ENCODE peak calls at places on chromosomes 13 and 19, in eight cellular contexts. One of them, this sample, is unnamed.

GRCh38 chr13:56706485-56706884 is 434.2 kb upstream of the PRR20A start:
- DNase-seq in CD8-positive, alpha-beta T cell: no peak
- DNase-seq in heart left ventricle: no peak
- DNase-seq in astrocyte of the spinal cord: no peak
- DNase-seq in dorsolateral prefrontal cortex: no peak
- DNase-seq in PC-3: peak
- DNase-seq in BJ: no peak
- DNase-seq in cardiac fibroblast: no peak
- DNase-seq in this sample: no peak

GRCh38 chr13:100530645-100531044 is 57.9 kb downstream of the GGACT start:
- DNase-seq in CD8-positive, alpha-beta T cell: peak
- DNase-seq in heart left ventricle: no peak
- DNase-seq in astrocyte of the spinal cord: no peak
- DNase-seq in dorsolateral prefrontal cortex: no peak
- DNase-seq in PC-3: no peak
- DNase-seq in BJ: no peak
- DNase-seq in cardiac fibroblast: peak
- DNase-seq in this sample: no peak

GRCh38 chr13:100608906-100609305 is 20.3 kb upstream of the GGACT start:
- DNase-seq in CD8-positive, alpha-beta T cell: no peak
- DNase-seq in heart left ventricle: no peak
- DNase-seq in astrocyte of the spinal cord: no peak
- DNase-seq in dorsolateral prefrontal cortex: no peak
- DNase-seq in PC-3: no peak
- DNase-seq in BJ: no peak
- DNase-seq in cardiac fibroblast: peak
- DNase-seq in this sample: no peak

GRCh38 chr13:42071667-42072419 is 23.4 kb downstream of the DGKH start:
- DNase-seq in CD8-positive, alpha-beta T cell: no peak
- DNase-seq in heart left ventricle: no peak
- DNase-seq in astrocyte of the spinal cord: no peak
- DNase-seq in dorsolateral prefrontal cortex: no peak
- DNase-seq in PC-3: no peak
- DNase-seq in BJ: no peak
- DNase-seq in cardiac fibroblast: peak
- DNase-seq in this sample: no peak

GRCh38 chr13:111472559-111473460 is 152.4 kb downstream of the TEX29 start:
- DNase-seq in CD8-positive, alpha-beta T cell: peak
- DNase-seq in heart left ventricle: no peak
- DNase-seq in astrocyte of the spinal cord: no peak
- DNase-seq in dorsolateral prefrontal cortex: no peak
- DNase-seq in PC-3: no peak
- DNase-seq in BJ: no peak
- DNase-seq in cardiac fibroblast: no peak
- DNase-seq in this sample: no peak

GRCh38 chr13:106337096-106337495 is 198.4 kb downstream of the EFNB2 start:
- DNase-seq in CD8-positive, alpha-beta T cell: no peak
- DNase-seq in heart left ventricle: no peak
- DNase-seq in astrocyte of the spinal cord: no peak
- DNase-seq in dorsolateral prefrontal cortex: no peak
- DNase-seq in PC-3: peak
- DNase-seq in BJ: no peak
- DNase-seq in cardiac fibroblast: peak
- DNase-seq in this sample: no peak

GRCh38 chr19:36605101-36605838 is at the start of gene ZNF382:
- DNase-seq in CD8-positive, alpha-beta T cell: peak
- DNase-seq in heart left ventricle: peak
- DNase-seq in astrocyte of the spinal cord: peak
- DNase-seq in dorsolateral prefrontal cortex: peak
- DNase-seq in PC-3: peak
- DNase-seq in BJ: peak
- DNase-seq in cardiac fibroblast: peak
- DNase-seq in this sample: peak

GRCh38 chr19:33500991-33501390 is 20.6 kb downstream of the PEPD start:
- DNase-seq in CD8-positive, alpha-beta T cell: no peak
- DNase-seq in heart left ventricle: no peak
- DNase-seq in astrocyte of the spinal cord: no peak
- DNase-seq in dorsolateral prefrontal cortex: no peak
- DNase-seq in PC-3: no peak
- DNase-seq in BJ: no peak
- DNase-seq in cardiac fibroblast: no peak
- DNase-seq in this sample: no peak

GRCh38 chr13:110553417-110553816 is 8.1 kb downstream of the RAB20 start:
- DNase-seq in CD8-positive, alpha-beta T cell: no peak
- DNase-seq in heart left ventricle: no peak
- DNase-seq in astrocyte of the spinal cord: no peak
- DNase-seq in dorsolateral prefrontal cortex: no peak
- DNase-seq in PC-3: no peak
- DNase-seq in BJ: no peak
- DNase-seq in cardiac fibroblast: no peak
- DNase-seq in this sample: no peak

GRCh38 chr13:102877285-102877684 is 31.5 kb downstream of the ERCC5 start:
- DNase-seq in CD8-positive, alpha-beta T cell: no peak
- DNase-seq in heart left ventricle: peak
- DNase-seq in astrocyte of the spinal cord: peak
- DNase-seq in dorsolateral prefrontal cortex: no peak
- DNase-seq in PC-3: no peak
- DNase-seq in BJ: no peak
- DNase-seq in cardiac fibroblast: peak
- DNase-seq in this sample: no peak

GRCh38 chr19:44496711-44497110 is 3.6 kb downstream of the ZNF180 start:
- DNase-seq in CD8-positive, alpha-beta T cell: no peak
- DNase-seq in heart left ventricle: no peak
- DNase-seq in astrocyte of the spinal cord: no peak
- DNase-seq in dorsolateral prefrontal cortex: no peak
- DNase-seq in PC-3: no peak
- DNase-seq in BJ: no peak
- DNase-seq in cardiac fibroblast: no peak
- DNase-seq in this sample: no peak

DNA sequence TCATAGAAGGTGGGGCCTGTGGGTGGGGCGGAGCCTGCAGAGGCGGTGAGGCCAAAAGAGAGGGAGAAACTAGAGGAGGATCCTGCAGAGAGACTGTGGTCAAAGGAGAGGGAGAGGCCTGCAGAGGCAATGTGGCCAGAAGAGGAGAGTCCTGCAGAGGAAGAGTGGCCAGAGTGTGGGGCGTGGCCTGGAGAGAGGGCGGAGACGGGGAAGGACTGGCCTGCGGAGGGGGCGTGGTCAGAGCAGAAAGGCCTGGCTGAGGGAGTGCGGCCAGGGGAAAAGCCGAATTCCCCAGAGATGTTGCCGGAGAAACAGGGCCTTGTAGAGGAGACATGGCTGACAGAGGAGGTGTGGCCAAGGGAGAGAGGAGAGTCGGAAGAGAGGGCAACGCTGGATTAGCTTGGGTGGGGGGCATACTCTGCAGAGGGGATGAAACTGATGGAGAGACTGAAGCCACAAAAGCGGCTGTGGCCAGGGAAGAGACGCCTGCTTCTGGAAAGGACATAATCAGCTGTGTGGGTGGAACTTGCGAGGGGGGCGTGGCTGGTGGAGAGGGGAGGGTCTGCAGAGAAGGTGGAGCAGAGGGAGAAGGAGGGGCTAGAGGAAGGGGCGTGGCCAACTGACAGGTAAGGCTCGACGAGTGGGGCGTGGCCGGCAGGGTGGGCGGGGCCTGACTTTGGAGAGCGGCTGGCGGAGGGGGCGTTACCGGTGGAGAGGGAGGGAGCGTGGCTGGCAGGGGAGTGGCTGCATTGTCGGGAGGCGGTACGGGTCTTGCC is 2.5 kb downstream of the PRR36 start:
- DNase-seq in CD8-positive, alpha-beta T cell: peak
- DNase-seq in heart left ventricle: peak
- DNase-seq in astrocyte of the spinal cord: peak
- DNase-seq in dorsolateral prefrontal cortex: peak
- DNase-seq in PC-3: peak
- DNase-seq in BJ: peak
- DNase-seq in cardiac fibroblast: peak
- DNase-seq in this sample: peak
- H3K4me3 ChIP-seq in CD8-positive, alpha-beta T cell: peak
- H3K4me3 ChIP-seq in heart left ventricle: no peak
- H3K4me3 ChIP-seq in astrocyte of the spinal cord: peak
- H3K4me3 ChIP-seq in dorsolateral prefrontal cortex: peak
- H3K4me3 ChIP-seq in PC-3: peak
- H3K4me3 ChIP-seq in BJ: peak
- H3K4me3 ChIP-seq in cardiac fibroblast: peak
- H3K4me3 ChIP-seq in this sample: no peak

DNA sequence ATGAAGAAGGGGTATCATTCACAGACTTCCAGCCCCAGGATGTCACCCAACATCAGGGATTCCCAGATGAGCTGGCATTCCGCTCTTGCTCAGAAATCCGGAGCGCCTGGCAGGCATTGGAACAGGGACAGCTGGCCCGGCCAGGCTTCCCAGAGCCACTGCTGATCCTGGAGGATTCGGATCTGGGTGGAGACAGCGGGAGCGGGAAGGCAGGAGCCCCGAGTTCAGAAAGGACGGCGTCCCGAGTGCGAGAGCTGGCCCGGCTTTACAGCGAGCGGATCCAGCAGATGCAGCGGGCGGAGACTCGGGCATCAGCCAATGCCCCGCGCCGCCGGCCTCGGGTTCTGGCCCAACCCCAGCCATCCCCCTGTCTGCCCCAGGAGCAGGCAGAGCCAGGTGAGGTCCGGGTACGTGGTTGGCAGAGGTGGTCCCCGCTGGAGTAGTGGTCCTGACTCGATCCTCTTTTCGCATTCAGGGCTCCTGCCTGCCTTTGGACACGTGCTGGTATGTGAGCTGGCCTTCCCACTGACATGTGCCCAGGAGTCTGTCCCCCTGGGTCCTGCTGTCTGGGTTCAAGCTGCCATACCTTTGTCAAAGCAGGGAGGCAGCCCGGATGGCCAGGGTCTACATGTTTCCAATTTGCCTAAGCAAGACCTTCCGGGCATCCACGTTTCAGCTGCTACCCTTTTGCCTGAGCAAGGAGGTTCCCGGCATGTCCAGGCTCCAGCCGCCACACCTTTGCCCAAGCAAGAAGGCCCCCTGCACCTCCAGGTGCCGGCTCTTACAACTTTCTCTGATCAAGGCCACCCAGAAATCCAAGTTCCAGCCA is 11.0 kb downstream of the PLEKHG2 start:
- DNase-seq in CD8-positive, alpha-beta T cell: no peak
- DNase-seq in heart left ventricle: no peak
- DNase-seq in astrocyte of the spinal cord: no peak
- DNase-seq in dorsolateral prefrontal cortex: no peak
- DNase-seq in PC-3: no peak
- DNase-seq in BJ: no peak
- DNase-seq in cardiac fibroblast: no peak
- DNase-seq in this sample: no peak
- H3K4me3 ChIP-seq in CD8-positive, alpha-beta T cell: no peak
- H3K4me3 ChIP-seq in heart left ventricle: no peak
- H3K4me3 ChIP-seq in astrocyte of the spinal cord: no peak
- H3K4me3 ChIP-seq in dorsolateral prefrontal cortex: no peak
- H3K4me3 ChIP-seq in PC-3: no peak
- H3K4me3 ChIP-seq in BJ: no peak
- H3K4me3 ChIP-seq in cardiac fibroblast: no peak
- H3K4me3 ChIP-seq in this sample: no peak

DNA sequence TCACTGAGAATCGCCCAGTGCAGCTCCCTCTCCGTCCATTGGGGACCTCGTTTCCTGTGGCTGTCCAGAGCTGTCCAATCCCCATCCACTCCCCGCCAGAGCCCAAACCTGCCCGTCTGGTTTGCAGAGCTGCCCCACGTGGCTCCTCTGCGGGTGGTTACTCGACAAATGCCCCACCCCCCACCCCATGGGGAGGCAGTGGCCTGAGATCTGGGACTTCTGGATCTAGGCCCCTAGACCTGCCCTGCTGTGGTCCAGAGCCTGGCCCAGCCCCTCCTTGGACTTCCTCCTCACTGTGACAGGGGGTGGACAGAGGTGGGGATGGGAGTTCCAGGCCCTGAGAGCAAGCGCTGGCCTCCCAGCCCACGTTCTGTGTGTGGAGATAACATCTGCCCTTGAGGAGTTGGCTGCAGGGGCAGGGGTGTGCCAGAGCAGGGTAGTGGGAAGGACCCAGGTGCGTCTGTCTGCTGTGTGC is 29.1 kb downstream of the PAK4 start:
- DNase-seq in CD8-positive, alpha-beta T cell: no peak
- DNase-seq in heart left ventricle: no peak
- DNase-seq in astrocyte of the spinal cord: no peak
- DNase-seq in dorsolateral prefrontal cortex: no peak
- DNase-seq in PC-3: peak
- DNase-seq in BJ: no peak
- DNase-seq in cardiac fibroblast: no peak
- DNase-seq in this sample: peak
- H3K4me3 ChIP-seq in CD8-positive, alpha-beta T cell: no peak
- H3K4me3 ChIP-seq in heart left ventricle: no peak
- H3K4me3 ChIP-seq in astrocyte of the spinal cord: no peak
- H3K4me3 ChIP-seq in dorsolateral prefrontal cortex: no peak
- H3K4me3 ChIP-seq in PC-3: no peak
- H3K4me3 ChIP-seq in BJ: no peak
- H3K4me3 ChIP-seq in cardiac fibroblast: no peak
- H3K4me3 ChIP-seq in this sample: no peak

GRCh38 chr13:31240921-31241320 is 41.1 kb downstream of the B3GLCT start:
- DNase-seq in CD8-positive, alpha-beta T cell: no peak
- DNase-seq in heart left ventricle: no peak
- DNase-seq in astrocyte of the spinal cord: no peak
- DNase-seq in dorsolateral prefrontal cortex: no peak
- DNase-seq in PC-3: no peak
- DNase-seq in BJ: no peak
- DNase-seq in cardiac fibroblast: peak
- DNase-seq in this sample: no peak

GRCh38 chr13:31245974-31246373 is 46.2 kb downstream of the B3GLCT start:
- DNase-seq in CD8-positive, alpha-beta T cell: no peak
- DNase-seq in heart left ventricle: no peak
- DNase-seq in astrocyte of the spinal cord: no peak
- DNase-seq in dorsolateral prefrontal cortex: no peak
- DNase-seq in PC-3: no peak
- DNase-seq in BJ: no peak
- DNase-seq in cardiac fibroblast: no peak
- DNase-seq in this sample: no peak

GRCh38 chr13:31242935-31243334 is 43.2 kb downstream of the B3GLCT start:
- DNase-seq in CD8-positive, alpha-beta T cell: no peak
- DNase-seq in heart left ventricle: no peak
- DNase-seq in astrocyte of the spinal cord: no peak
- DNase-seq in dorsolateral prefrontal cortex: no peak
- DNase-seq in PC-3: no peak
- DNase-seq in BJ: peak
- DNase-seq in cardiac fibroblast: peak
- DNase-seq in this sample: no peak

GRCh38 chr13:31246918-31247317 is 47.1 kb downstream of the B3GLCT start:
- DNase-seq in CD8-positive, alpha-beta T cell: no peak
- DNase-seq in heart left ventricle: no peak
- DNase-seq in astrocyte of the spinal cord: no peak
- DNase-seq in dorsolateral prefrontal cortex: no peak
- DNase-seq in PC-3: peak
- DNase-seq in BJ: no peak
- DNase-seq in cardiac fibroblast: no peak
- DNase-seq in this sample: no peak

DNA sequence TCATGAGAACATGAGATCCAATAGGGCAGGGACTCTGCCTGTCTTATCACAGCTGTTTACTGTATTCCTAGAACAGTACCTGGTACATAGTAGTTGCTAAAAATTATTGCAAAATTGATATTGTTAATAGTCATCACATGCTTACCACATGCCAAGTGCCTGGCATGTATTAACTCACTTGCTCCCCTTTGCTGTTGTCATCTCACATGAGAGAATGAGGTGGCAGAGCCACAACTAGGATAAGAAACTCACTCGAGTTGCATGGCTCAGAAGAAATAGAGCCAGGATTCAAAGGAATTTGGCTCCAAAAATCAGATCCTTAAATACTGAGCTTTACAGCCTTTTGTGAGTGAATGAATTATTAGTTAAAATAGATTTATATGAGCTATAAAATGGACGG is 42.6 kb downstream of the B3GLCT start:
- DNase-seq in CD8-positive, alpha-beta T cell: no peak
- DNase-seq in heart left ventricle: no peak
- DNase-seq in astrocyte of the spinal cord: no peak
- DNase-seq in dorsolateral prefrontal cortex: no peak
- DNase-seq in PC-3: no peak
- DNase-seq in BJ: peak
- DNase-seq in cardiac fibroblast: peak
- DNase-seq in this sample: no peak
- H3K4me3 ChIP-seq in CD8-positive, alpha-beta T cell: no peak
- H3K4me3 ChIP-seq in heart left ventricle: no peak
- H3K4me3 ChIP-seq in astrocyte of the spinal cord: no peak
- H3K4me3 ChIP-seq in dorsolateral prefrontal cortex: no peak
- H3K4me3 ChIP-seq in PC-3: no peak
- H3K4me3 ChIP-seq in BJ: no peak
- H3K4me3 ChIP-seq in cardiac fibroblast: no peak
- H3K4me3 ChIP-seq in this sample: no peak

This sample was measured in thyroid gland.